ENCODE peak calls at places on chromosomes 13 and 19, in four cellular contexts. M, A, D and I are unnamed samples.

GRCh38 chr19:3642987-3643386 is 16.4 kb upstream of the CACTIN start:
- DNase-seq in M (peak; percentile 35), A (no peak), D (no peak), I (no peak)

GRCh38 chr19:56110515-56111448 is 10.3 kb downstream of the ZNF787 start:
- DNase-seq in M (no peak), A (peak; percentile 45), D (peak; percentile 89), I (no peak)

GRCh38 chr13:41222259-41222852 is 28.0 kb upstream of the KBTBD7 start:
- DNase-seq in M (peak; percentile 34), A (peak; percentile 68), D (no peak), I (no peak)

GRCh38 chr13:113378825-113379224 is 14.9 kb upstream of the GRTP1 start:
- DNase-seq in M (no peak), A (no peak), D (no peak), I (no peak)

GRCh38 chr19:55247621-55248099 is 11.2 kb downstream of the PPP6R1 start:
- DNase-seq in M (no peak), A (no peak), D (peak; percentile 69), I (peak; percentile 82)

GRCh38 chr19:18293642-18294466 is 12.4 kb upstream of the JUND start:
- DNase-seq in M (no peak), A (no peak), D (no peak), I (no peak)

GRCh38 chr13:73035660-73036059 is 23.1 kb upstream of the KLF5 start:
- DNase-seq in M (no peak), A (no peak), D (no peak), I (no peak)

GRCh38 chr13:33879044-33879596 is 61.2 kb downstream of the RFC3 start:
- DNase-seq in M (no peak), A (no peak), D (no peak), I (no peak)

GRCh38 chr19:4914736-4915501 is 5.6 kb downstream of the UHRF1 start:
- DNase-seq in M (peak; percentile 79), A (no peak), D (peak; percentile 88), I (no peak)